ENCODE peak calls at places on chromosomes 13 and 19, in eight cellular contexts. H is spleen; N is colonic mucosa; Y is right lobe of liver; P is ovary; M is endodermal cell; I is transverse colon; J is CD4-positive, alpha-beta T cell. G is an unnamed sample.

GRCh38 chr19:44747739-44748425 is 626 bp upstream of the BCL3 start:
- DNase-seq in P (peak; percentile 78), J (no peak), M (peak; percentile 80), Y (peak; percentile 76), I (peak; percentile 84), H (peak; percentile 91), N (peak; percentile 86), G (peak; percentile 82)

GRCh38 chr13:109389892-109390345 is 396.5 kb downstream of the IRS2 start:
- DNase-seq in M (no peak), N (no peak), J (no peak), Y (no peak), I (no peak), P (no peak), H (no peak), G (no peak)

GRCh38 chr13:27018882-27019281 is 152.7 kb downstream of the USP12 start:
- DNase-seq in M (peak; percentile 52), I (peak; percentile 8), H (no peak), P (no peak), N (no peak), J (no peak), Y (no peak), G (no peak)

GRCh38 chr13:101487046-101487830 is 34.8 kb downstream of the ITGBL1 start:
- DNase-seq in I (no peak), Y (no peak), N (no peak), J (no peak), H (no peak), M (no peak), P (no peak), G (no peak)

GRCh38 chr19:7502552-7502951 is 13.4 kb upstream of the ZNF358 start:
- DNase-seq in P (no peak), N (no peak), I (no peak), J (no peak), H (no peak), Y (no peak), M (no peak), G (no peak)

GRCh38 chr19:4139614-4140236 is 13.7 kb upstream of the CREB3L3 start:
- DNase-seq in J (peak; percentile 81), I (peak; percentile 94), N (peak; percentile 97), M (peak; percentile 96), Y (peak; percentile 81), P (peak; percentile 67), H (peak; percentile 96), G (peak; percentile 89)

GRCh38 chr19:4297901-4298771 is 4.1 kb downstream of the TMIGD2 start:
- DNase-seq in Y (no peak), M (peak; percentile 72), I (no peak), J (no peak), N (no peak), P (no peak), H (no peak), G (no peak)

GRCh38 chr13:39044536-39044935 is 6.3 kb downstream of the NHLRC3 start:
- DNase-seq in Y (no peak), I (no peak), N (no peak), J (no peak), P (no peak), M (no peak), H (no peak), G (no peak)

GRCh38 chr13:85806553-85807175 is 7.4 kb upstream of the SLITRK6 start:
- DNase-seq in M (no peak), Y (no peak), P (no peak), I (no peak), H (no peak), N (no peak), J (no peak), G (no peak)

GRCh38 chr19:15498910-15499309 is 9.4 kb upstream of the CYP4F22 start:
- DNase-seq in N (no peak), J (no peak), P (no peak), H (no peak), M (peak; percentile 69), I (no peak), Y (peak; percentile 43), G (no peak)

GRCh38 chr19:29293292-29293691 is 80.3 kb upstream of the UQCRFS1 start:
- DNase-seq in Y (no peak), M (no peak), J (no peak), P (no peak), I (no peak), N (no peak), H (no peak), G (no peak)

GRCh38 chr19:7917292-7918061 is 2.7 kb upstream of the SNAPC2 start:
- DNase-seq in P (peak; percentile 59), I (peak; percentile 69), M (peak; percentile 88), J (peak; percentile 62), H (peak; percentile 90), N (no peak), Y (peak; percentile 65), G (peak; percentile 68)

DNA sequence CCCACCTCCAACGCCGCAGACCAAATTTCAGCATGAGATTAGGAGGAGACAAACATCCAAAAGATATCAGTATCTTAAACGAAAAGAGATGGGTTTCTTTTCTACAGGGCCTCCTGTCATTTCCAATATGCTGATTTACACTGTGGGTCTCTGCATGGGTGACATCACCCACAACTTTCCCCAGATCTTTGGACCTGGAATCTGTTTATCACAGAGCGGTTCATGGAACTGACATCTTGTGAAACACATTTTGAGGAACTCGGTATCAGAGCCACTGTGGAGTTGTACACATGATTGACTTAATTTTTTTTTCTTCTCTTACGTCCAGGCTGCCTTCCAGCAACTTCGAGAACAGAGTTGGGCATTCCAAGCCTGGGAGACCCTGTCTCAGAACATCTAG is 80.3 kb upstream of the SERP2 start:
- DNase-seq in J (no peak), N (no peak), M (no peak), Y (no peak), H (no peak), I (no peak), P (no peak), G (no peak)
- H3K27me3 ChIP-seq in J (peaks cover 3% of the 10 kb centered on the region), N (no peaks in the 10 kb centered on the region), M (no peaks in the 10 kb centered on the region), Y (no peaks in the 10 kb centered on the region), H (no peaks in the 10 kb centered on the region), I (no peaks in the 10 kb centered on the region), P (no peaks in the 10 kb centered on the region), G (no peaks in the 10 kb centered on the region)

GRCh38 chr13:75357576-75358295 is 124.2 kb downstream of the TBC1D4 start:
- DNase-seq in I (no peak), M (peak; percentile 76), P (peak; percentile 36), Y (peak; percentile 30), H (no peak), J (peak; percentile 36), N (no peak), G (no peak)

GRCh38 chr13:75352641-75353327 is 129.2 kb downstream of the TBC1D4 start:
- DNase-seq in P (no peak), H (no peak), M (no peak), Y (no peak), I (no peak), N (no peak), J (no peak), G (no peak)

GRCh38 chr13:75356426-75356825 is 125.5 kb downstream of the TBC1D4 start:
- DNase-seq in M (no peak), H (no peak), J (no peak), Y (no peak), I (no peak), P (no peak), N (no peak), G (no peak)

GRCh38 chr13:75355609-75356008 is 126.4 kb downstream of the TBC1D4 start:
- DNase-seq in I (no peak), P (no peak), J (no peak), N (no peak), Y (no peak), H (no peak), M (no peak), G (no peak)

DNA sequence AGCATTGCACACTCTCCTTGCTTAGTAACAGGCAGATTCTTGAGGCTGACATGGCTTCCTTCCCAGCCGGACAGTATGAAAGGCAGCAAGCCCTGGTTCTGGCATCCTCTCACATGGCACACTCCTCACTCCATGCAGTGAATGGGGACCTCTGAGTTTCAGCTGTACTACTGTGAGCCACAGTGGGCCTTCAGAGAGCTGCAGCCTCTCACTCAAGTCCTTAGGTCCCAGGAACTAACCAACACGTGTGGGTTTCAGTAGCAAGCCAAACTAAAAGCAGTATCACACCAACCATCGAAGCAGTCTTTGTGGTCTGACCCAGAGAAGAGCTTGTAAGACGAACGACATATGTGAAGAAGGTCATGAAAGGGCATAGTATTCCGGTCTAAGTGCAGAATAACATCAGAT is 128.2 kb downstream of the TBC1D4 start:
- DNase-seq in I (no peak), H (no peak), P (no peak), M (no peak), N (no peak), J (no peak), Y (no peak), G (no peak)
- TF ChIP-seq CTCF in I (no peak), H (no peak), P (no peak), M (no peak), N (no peak), J (no peak), Y (no peak), G (no peak)

GRCh38 chr13:99958402-99959126 is 13.0 kb downstream of the ZIC5 start:
- DNase-seq in M (peak; percentile 84), J (no peak), Y (no peak), H (no peak), N (no peak), P (no peak), I (no peak), G (no peak)
- H3K27me3 ChIP-seq in M (peaks cover 82% of the 10 kb centered on the region), J (peaks cover 96% of the 10 kb centered on the region), Y (peaks cover 73% of the 10 kb centered on the region), H (peaks cover 16% of the 10 kb centered on the region), N (peaks cover 88% of the 10 kb centered on the region), P (peaks cover 2% of the 10 kb centered on the region), I (peaks cover 100% of the 10 kb centered on the region), G (peaks cover 97% of the 10 kb centered on the region)

GRCh38 chr19:55398200-55398947 is 9.2 kb downstream of the UBE2S start:
- DNase-seq in M (peak; percentile 39), N (no peak), J (no peak), P (no peak), Y (no peak), H (no peak), I (no peak), G (peak; percentile 74)

GRCh38 chr19:55405638-55406037 is 1.9 kb downstream of the UBE2S start:
- DNase-seq in N (no peak), M (peak; percentile 25), H (no peak), Y (no peak), I (no peak), J (no peak), P (no peak), G (no peak)

GRCh38 chr19:55406091-55406868 is 1.3 kb downstream of the UBE2S start:
- DNase-seq in Y (no peak), M (peak; percentile 39), H (no peak), N (no peak), I (no peak), J (no peak), P (no peak), G (no peak)

GRCh38 chr19:55402509-55402908 is 5.1 kb downstream of the UBE2S start:
- DNase-seq in H (no peak), N (no peak), Y (no peak), M (no peak), P (no peak), I (no peak), J (no peak), G (no peak)

DNA sequence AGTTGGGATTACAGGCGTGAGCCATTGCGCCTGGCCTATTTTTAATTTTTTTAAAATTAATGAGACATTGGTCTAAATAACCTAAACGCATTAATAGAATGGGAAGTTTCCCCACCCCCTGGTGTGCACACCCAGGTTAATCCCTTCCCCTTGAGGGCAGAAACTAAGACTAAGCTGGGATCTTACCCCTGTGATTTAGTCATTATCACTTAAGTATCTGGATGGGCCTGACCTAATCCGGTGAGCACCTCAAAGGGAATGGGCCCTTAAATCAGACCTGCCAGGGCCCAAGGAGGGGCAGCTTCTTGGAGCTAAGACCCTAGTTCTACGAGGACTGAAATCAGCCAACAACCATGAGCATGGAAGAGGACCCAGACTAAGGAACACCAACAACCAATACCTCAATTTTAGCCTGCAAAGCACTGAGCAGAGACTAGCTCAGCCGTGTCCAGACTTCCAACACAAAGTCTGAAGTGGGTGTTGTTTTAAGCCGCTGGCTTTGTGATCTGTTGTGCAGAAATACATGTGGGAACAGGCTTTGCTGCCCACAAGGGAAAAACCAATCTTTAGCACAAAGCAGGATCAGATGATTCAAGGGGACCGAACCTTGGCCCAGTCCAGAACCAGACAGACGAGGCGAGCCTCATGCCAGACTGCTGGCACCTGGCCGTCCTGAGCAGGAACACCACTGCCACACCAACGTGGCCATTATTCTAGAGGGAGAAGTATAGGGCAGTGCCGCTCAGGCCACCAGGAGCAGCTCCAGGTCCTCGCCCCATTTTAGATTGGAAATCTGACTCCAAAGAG is 7.1 kb downstream of the UBE2S start:
- DNase-seq in M (peak; percentile 33), Y (no peak), N (no peak), H (no peak), J (no peak), P (no peak), I (no peak), G (no peak)
- TF ChIP-seq CTCF in M (no peak), Y (no peak), N (no peak), H (no peak), J (no peak), P (no peak), I (no peak), G (no peak)